ENCODE peak calls at places on chromosomes 12 and 14, in seven cellular contexts. One of them, this sample, is unnamed.
A peak's percentile ranks its signal among the peaks of the same experiment; 100 is the strongest.

GRCh38 chr12:18983854-18984253 is 145.7 kb upstream of the PLEKHA5 start:
- DNase-seq in A549: no peak
- DNase-seq in uterus: no peak
- DNase-seq in HepG2: no peak
- DNase-seq in heart left ventricle: no peak
- DNase-seq in transverse colon: no peak
- DNase-seq in stomach: no peak
- DNase-seq in this sample: no peak

GRCh38 chr12:19299765-19300164 is 139.5 kb upstream of the AEBP2 start:
- DNase-seq in A549: no peak
- DNase-seq in uterus: no peak
- DNase-seq in HepG2: no peak
- DNase-seq in heart left ventricle: no peak
- DNase-seq in transverse colon: no peak
- DNase-seq in stomach: no peak
- DNase-seq in this sample: no peak

GRCh38 chr14:73723411-73723798 is 9.2 kb upstream of the PNMA1 start:
- DNase-seq in A549: no peak
- DNase-seq in uterus: no peak
- DNase-seq in HepG2: no peak
- DNase-seq in heart left ventricle: no peak
- DNase-seq in transverse colon: no peak
- DNase-seq in stomach: no peak
- DNase-seq in this sample: no peak

GRCh38 chr12:121766290-121767039 is 27.0 kb downstream of the RHOF start:
- DNase-seq in A549: no peak
- DNase-seq in uterus: no peak
- DNase-seq in HepG2: no peak
- DNase-seq in heart left ventricle: no peak
- DNase-seq in transverse colon: no peak
- DNase-seq in stomach: no peak
- DNase-seq in this sample: no peak

GRCh38 chr12:1993871-1994371 is 10.3 kb downstream of the DCP1B start:
- DNase-seq in A549: no peak
- DNase-seq in uterus: no peak
- DNase-seq in HepG2: peak; percentile 86
- DNase-seq in heart left ventricle: no peak
- DNase-seq in transverse colon: peak; percentile 60
- DNase-seq in stomach: no peak
- DNase-seq in this sample: no peak

GRCh38 chr12:14955876-14956811 is 5.3 kb downstream of the ARHGDIB start:
- DNase-seq in A549: no peak
- DNase-seq in uterus: no peak
- DNase-seq in HepG2: no peak
- DNase-seq in heart left ventricle: no peak
- DNase-seq in transverse colon: no peak
- DNase-seq in stomach: no peak
- DNase-seq in this sample: no peak

GRCh38 chr14:53870997-53871396 is 85.6 kb downstream of the BMP4 start:
- DNase-seq in A549: no peak
- DNase-seq in uterus: no peak
- DNase-seq in HepG2: no peak
- DNase-seq in heart left ventricle: no peak
- DNase-seq in transverse colon: no peak
- DNase-seq in stomach: no peak
- DNase-seq in this sample: no peak

GRCh38 chr14:69261761-69262331 is 1.9 kb downstream of the GALNT16 start:
- DNase-seq in A549: no peak
- DNase-seq in uterus: no peak
- DNase-seq in HepG2: peak; percentile 69
- DNase-seq in heart left ventricle: peak; percentile 46
- DNase-seq in transverse colon: no peak
- DNase-seq in stomach: no peak
- DNase-seq in this sample: peak; percentile 61

GRCh38 chr12:132466241-132467188 is 23.4 kb upstream of the FBRSL1 start:
- DNase-seq in A549: no peak
- DNase-seq in uterus: no peak
- DNase-seq in HepG2: no peak
- DNase-seq in heart left ventricle: no peak
- DNase-seq in transverse colon: no peak
- DNase-seq in stomach: no peak
- DNase-seq in this sample: no peak

GRCh38 chr14:100621806-100622205 is 34.6 kb upstream of the BEGAIN start:
- DNase-seq in A549: no peak
- DNase-seq in uterus: peak; percentile 6
- DNase-seq in HepG2: no peak
- DNase-seq in heart left ventricle: no peak
- DNase-seq in transverse colon: peak; percentile 8
- DNase-seq in stomach: no peak
- DNase-seq in this sample: no peak

GRCh38 chr12:94818970-94819369 is 168.6 kb upstream of the TMCC3 start:
- DNase-seq in A549: no peak
- DNase-seq in uterus: no peak
- DNase-seq in HepG2: no peak
- DNase-seq in heart left ventricle: peak; percentile 35
- DNase-seq in transverse colon: no peak
- DNase-seq in stomach: no peak
- DNase-seq in this sample: no peak

GRCh38 chr14:86057018-86057667 is 527.2 kb downstream of the FLRT2 start:
- DNase-seq in A549: no peak
- DNase-seq in uterus: no peak
- DNase-seq in HepG2: peak; percentile 6
- DNase-seq in heart left ventricle: no peak
- DNase-seq in transverse colon: no peak
- DNase-seq in stomach: no peak
- DNase-seq in this sample: no peak

GRCh38 chr14:50775357-50775756 is 55.6 kb downstream of the NIN start:
- DNase-seq in A549: no peak
- DNase-seq in uterus: no peak
- DNase-seq in HepG2: no peak
- DNase-seq in heart left ventricle: no peak
- DNase-seq in transverse colon: no peak
- DNase-seq in stomach: no peak
- DNase-seq in this sample: peak; percentile 33

GRCh38 chr14:60094306-60094897 is 2.7 kb downstream of the PCNX4 start:
- DNase-seq in A549: no peak
- DNase-seq in uterus: no peak
- DNase-seq in HepG2: peak; percentile 90
- DNase-seq in heart left ventricle: peak; percentile 10
- DNase-seq in transverse colon: no peak
- DNase-seq in stomach: no peak
- DNase-seq in this sample: no peak

GRCh38 chr14:61315288-61315687 is 6.1 kb upstream of the PRKCH start:
- DNase-seq in A549: no peak
- DNase-seq in uterus: no peak
- DNase-seq in HepG2: no peak
- DNase-seq in heart left ventricle: no peak
- DNase-seq in transverse colon: no peak
- DNase-seq in stomach: no peak
- DNase-seq in this sample: no peak

GRCh38 chr12:67732857-67733256 is 84.3 kb downstream of the DYRK2 start:
- DNase-seq in A549: no peak
- DNase-seq in uterus: no peak
- DNase-seq in HepG2: no peak
- DNase-seq in heart left ventricle: no peak
- DNase-seq in transverse colon: no peak
- DNase-seq in stomach: no peak
- DNase-seq in this sample: no peak

GRCh38 chr12:6851921-6852650 is at the start of gene USP5:
- DNase-seq in A549: peak; percentile 99
- DNase-seq in uterus: peak; percentile 98
- DNase-seq in HepG2: peak; percentile 98
- DNase-seq in heart left ventricle: peak; percentile 99
- DNase-seq in transverse colon: peak; percentile 99
- DNase-seq in stomach: peak; percentile 99
- DNase-seq in this sample: peak; percentile 94
- TF ChIP-seq POLR2A in A549: peak; percentile 80
- TF ChIP-seq POLR2A in uterus: peak; percentile 59
- TF ChIP-seq POLR2A in HepG2: peak; percentile 90
- TF ChIP-seq POLR2A in heart left ventricle: peak; percentile 45
- TF ChIP-seq POLR2A in transverse colon: no peak
- TF ChIP-seq POLR2A in stomach: no peak
- TF ChIP-seq POLR2A in this sample: peak; percentile 72

GRCh38 chr14:67618617-67619063 is 1.1 kb upstream of the ARG2 start:
- DNase-seq in A549: peak; percentile 67
- DNase-seq in uterus: no peak
- DNase-seq in HepG2: peak; percentile 75
- DNase-seq in heart left ventricle: peak; percentile 13
- DNase-seq in transverse colon: no peak
- DNase-seq in stomach: no peak
- DNase-seq in this sample: peak; percentile 16

GRCh38 chr14:67620217-67620789 is 583 bp downstream of the ARG2 start:
- DNase-seq in A549: peak; percentile 21
- DNase-seq in uterus: peak; percentile 19
- DNase-seq in HepG2: no peak
- DNase-seq in heart left ventricle: no peak
- DNase-seq in transverse colon: peak; percentile 26
- DNase-seq in stomach: peak; percentile 26
- DNase-seq in this sample: no peak

GRCh38 chr14:67622675-67623074 is 3.0 kb downstream of the ARG2 start:
- DNase-seq in A549: no peak
- DNase-seq in uterus: no peak
- DNase-seq in HepG2: peak; percentile 85
- DNase-seq in heart left ventricle: no peak
- DNase-seq in transverse colon: no peak
- DNase-seq in stomach: no peak
- DNase-seq in this sample: no peak

GRCh38 chr14:67623114-67623513 is 3.4 kb downstream of the ARG2 start:
- DNase-seq in A549: no peak
- DNase-seq in uterus: no peak
- DNase-seq in HepG2: peak; percentile 70
- DNase-seq in heart left ventricle: no peak
- DNase-seq in transverse colon: no peak
- DNase-seq in stomach: no peak
- DNase-seq in this sample: no peak

GRCh38 chr14:67619446-67620216 is at the start of gene ARG2:
- DNase-seq in A549: peak; percentile 91
- DNase-seq in uterus: peak; percentile 95
- DNase-seq in HepG2: peak; percentile 95
- DNase-seq in heart left ventricle: peak; percentile 96
- DNase-seq in transverse colon: peak; percentile 100
- DNase-seq in stomach: peak; percentile 100
- DNase-seq in this sample: peak; percentile 81
- TF ChIP-seq POLR2A in A549: no peak
- TF ChIP-seq POLR2A in uterus: peak; percentile 82
- TF ChIP-seq POLR2A in HepG2: peak; percentile 89
- TF ChIP-seq POLR2A in heart left ventricle: peak; percentile 48
- TF ChIP-seq POLR2A in transverse colon: peak; percentile 86
- TF ChIP-seq POLR2A in stomach: no peak
- TF ChIP-seq POLR2A in this sample: no peak

GRCh38 chr14:103057028-103057371 is 349 bp downstream of the CDC42BPB start:
- DNase-seq in A549: no peak
- DNase-seq in uterus: peak; percentile 36
- DNase-seq in HepG2: no peak
- DNase-seq in heart left ventricle: no peak
- DNase-seq in transverse colon: no peak
- DNase-seq in stomach: no peak
- DNase-seq in this sample: peak; percentile 45
- TF ChIP-seq POLR2A in A549: peak; percentile 40
- TF ChIP-seq POLR2A in uterus: no peak
- TF ChIP-seq POLR2A in HepG2: no peak
- TF ChIP-seq POLR2A in heart left ventricle: no peak
- TF ChIP-seq POLR2A in transverse colon: no peak
- TF ChIP-seq POLR2A in stomach: no peak
- TF ChIP-seq POLR2A in this sample: peak; percentile 10

GRCh38 chr14:22561366-22561660 is 27.7 kb downstream of the DAD1 start:
- DNase-seq in A549: no peak
- DNase-seq in uterus: no peak
- DNase-seq in HepG2: no peak
- DNase-seq in heart left ventricle: no peak
- DNase-seq in transverse colon: no peak
- DNase-seq in stomach: no peak
- DNase-seq in this sample: no peak

GRCh38 chr14:22563987-22564386 is 25.0 kb downstream of the DAD1 start:
- DNase-seq in A549: no peak
- DNase-seq in uterus: no peak
- DNase-seq in HepG2: no peak
- DNase-seq in heart left ventricle: no peak
- DNase-seq in transverse colon: no peak
- DNase-seq in stomach: no peak
- DNase-seq in this sample: no peak

GRCh38 chr14:22564463-22564862 is 24.6 kb downstream of the DAD1 start:
- DNase-seq in A549: no peak
- DNase-seq in uterus: no peak
- DNase-seq in HepG2: no peak
- DNase-seq in heart left ventricle: no peak
- DNase-seq in transverse colon: no peak
- DNase-seq in stomach: no peak
- DNase-seq in this sample: no peak

GRCh38 chr14:22560638-22561365 is 28.2 kb downstream of the DAD1 start:
- DNase-seq in A549: no peak
- DNase-seq in uterus: no peak
- DNase-seq in HepG2: peak; percentile 85
- DNase-seq in heart left ventricle: no peak
- DNase-seq in transverse colon: no peak
- DNase-seq in stomach: peak; percentile 85
- DNase-seq in this sample: no peak

DNA sequence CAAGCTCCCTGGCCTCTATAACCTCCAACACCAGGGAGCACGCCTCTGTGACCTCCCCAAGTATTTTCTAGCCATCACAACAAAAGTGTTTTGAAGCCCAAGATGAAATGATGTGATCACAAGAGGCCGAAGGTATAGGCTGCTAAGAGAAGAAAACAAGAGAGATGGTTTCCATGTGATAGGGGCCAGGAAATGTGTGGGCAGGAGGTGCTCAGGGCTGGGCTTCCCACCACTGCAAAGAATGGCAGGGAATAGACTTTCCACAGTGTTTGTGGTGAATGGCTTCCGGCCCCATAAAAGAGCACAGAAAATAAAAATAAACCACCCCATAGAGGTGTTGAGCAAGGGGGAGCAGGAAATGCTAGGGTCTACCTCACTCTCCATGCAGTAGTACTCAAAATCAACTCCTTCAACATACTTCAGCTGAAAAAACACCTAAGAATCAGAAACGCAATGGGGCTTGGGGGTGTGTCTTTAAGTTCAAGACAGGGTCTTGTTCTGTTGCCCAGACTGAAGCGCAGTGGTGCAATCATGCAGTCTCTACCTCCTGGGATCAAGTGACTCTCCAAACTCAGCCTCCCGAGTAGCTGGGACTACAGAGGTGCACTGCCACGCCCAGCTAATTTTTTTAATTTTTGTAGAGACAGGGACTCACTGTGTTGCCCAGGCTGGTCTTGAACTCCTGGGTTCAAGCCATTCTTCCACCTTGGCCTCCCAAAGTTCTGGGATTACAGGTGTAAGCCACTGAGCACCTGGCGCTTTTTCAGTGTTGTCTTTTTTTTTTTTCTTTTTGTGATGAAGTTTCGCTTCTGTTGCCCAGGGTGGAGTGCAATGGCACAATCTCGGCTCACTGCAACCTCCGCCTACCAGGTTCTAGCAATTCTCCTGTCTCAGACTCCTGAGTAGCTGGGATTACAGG is 27.1 kb downstream of the DAD1 start:
- DNase-seq in A549: no peak
- DNase-seq in uterus: no peak
- DNase-seq in HepG2: peak; percentile 60
- DNase-seq in heart left ventricle: no peak
- DNase-seq in transverse colon: peak; percentile 46
- DNase-seq in stomach: no peak
- DNase-seq in this sample: no peak
- TF ChIP-seq POLR2A in A549: no peak
- TF ChIP-seq POLR2A in uterus: no peak
- TF ChIP-seq POLR2A in HepG2: no peak
- TF ChIP-seq POLR2A in heart left ventricle: no peak
- TF ChIP-seq POLR2A in transverse colon: no peak
- TF ChIP-seq POLR2A in stomach: no peak
- TF ChIP-seq POLR2A in this sample: no peak

This sample was measured in H54.